ENCODE peak calls at places on chromosomes 1 and 21, in four cellular contexts. Z is tibial nerve; R is CD8-positive, alpha-beta memory T cell; J is fibroblast of lung. A is an unnamed sample.

GRCh38 chr1:109718495-109718894 is 6.4 kb downstream of the GSTM5 start:
- DNase-seq in R (no peak), J (no peak), Z (no peak), A (no peak)

GRCh38 chr1:209202826-209203439 is 380.6 kb upstream of the CAMK1G start:
- DNase-seq in R (no peak), J (peak), Z (no peak), A (no peak)

GRCh38 chr1:30879940-30880339 is 28.6 kb downstream of the SDC3 start:
- DNase-seq in J (no peak), Z (no peak), R (no peak), A (no peak)

GRCh38 chr1:183942933-183943693 is 94.4 kb downstream of the COLGALT2 start:
- DNase-seq in J (peak), R (no peak), Z (no peak), A (no peak)

GRCh38 chr1:114509596-114510234 is 1.3 kb downstream of the TRIM33 start:
- DNase-seq in R (no peak), Z (no peak), J (no peak), A (no peak)

GRCh38 chr1:39720094-39720999 is 18.3 kb upstream of the PPIE start:
- DNase-seq in R (peak), J (peak), Z (no peak), A (no peak)

GRCh38 chr1:166868639-166869038 is 7.4 kb downstream of the TADA1 start:
- DNase-seq in R (no peak), Z (no peak), J (no peak), A (no peak)

GRCh38 chr1:170162385-170163226 is 16.8 kb downstream of the NTMT2 start:
- DNase-seq in R (no peak), Z (peak), J (peak), A (no peak)

GRCh38 chr1:160115545-160116276 is at the start of gene ATP1A2:
- DNase-seq in R (no peak), Z (no peak), J (peak), A (no peak)

GRCh38 chr1:221987860-221988520 is 246.1 kb upstream of the DUSP10 start:
- DNase-seq in R (no peak), J (peak), Z (no peak), A (no peak)

GRCh38 chr1:232302376-232303049 is 327.4 kb downstream of the SIPA1L2 start:
- DNase-seq in Z (no peak), R (no peak), J (no peak), A (no peak)

GRCh38 chr1:70504821-70505193 is 93.7 kb downstream of the CTH start:
- DNase-seq in R (no peak), J (peak), Z (no peak), A (no peak)

GRCh38 chr1:223513309-223513708 is 120.1 kb downstream of the CCDC185 start:
- DNase-seq in R (no peak), Z (no peak), J (no peak), A (no peak)

GRCh38 chr1:217214551-217214950 is 416.3 kb downstream of the GPATCH2 start:
- DNase-seq in R (no peak), J (no peak), Z (no peak), A (no peak)

GRCh38 chr1:222880586-222880985 is 65.7 kb downstream of the DISP1 start:
- DNase-seq in R (no peak), J (peak), Z (no peak), A (no peak)

GRCh38 chr1:100028765-100029164 is 59.0 kb downstream of the SLC35A3 start:
- DNase-seq in J (no peak), Z (no peak), R (no peak), A (no peak)

GRCh38 chr1:117231748-117232373 is 21.1 kb upstream of the VTCN1 start:
- DNase-seq in J (no peak), Z (no peak), R (no peak), A (no peak)

GRCh38 chr1:12482999-12483398 is 135.0 kb downstream of the DHRS3 start:
- DNase-seq in Z (no peak), R (no peak), J (no peak), A (no peak)

GRCh38 chr1:194289569-194290266 is 1103.3 kb upstream of the B3GALT2 start:
- DNase-seq in R (peak), J (no peak), Z (no peak), A (no peak)

GRCh38 chr1:110880708-110881374 is 7.9 kb downstream of the CD53 start:
- DNase-seq in J (no peak), Z (no peak), R (peak), A (no peak)

GRCh38 chr1:207826557-207827487 is 75.0 kb downstream of the CD46 start:
- DNase-seq in R (no peak), J (peak), Z (no peak), A (no peak)

GRCh38 chr1:55505326-55505725 is 290.2 kb upstream of the USP24 start:
- DNase-seq in R (no peak), J (no peak), Z (no peak), A (no peak)

GRCh38 chr1:55507578-55507931 is 292.4 kb upstream of the USP24 start:
- DNase-seq in R (no peak), Z (no peak), J (no peak), A (no peak)

GRCh38 chr1:55503663-55504305 is 288.6 kb upstream of the USP24 start:
- DNase-seq in R (no peak), Z (no peak), J (peak), A (no peak)

GRCh38 chr1:55504306-55504706 is 289.1 kb upstream of the USP24 start:
- DNase-seq in J (peak), R (no peak), Z (no peak), A (no peak)

GRCh38 chr1:55506686-55507577 is 291.8 kb upstream of the USP24 start:
- DNase-seq in Z (no peak), J (peak), R (no peak), A (no peak)
- H3K27ac ChIP-seq in Z (no peak), J (peak), R (no peak), A (no peak)

GRCh38 chr1:3364983-3365382 is 89.5 kb upstream of the ARHGEF16 start:
- DNase-seq in R (no peak), J (no peak), Z (no peak), A (no peak)
- H3K27ac ChIP-seq in R (no peak), J (no peak), Z (no peak), A (no peak)

GRCh38 chr21:42632771-42633690 is 20.4 kb upstream of the PDE9A start:
- DNase-seq in J (no peak), Z (no peak), R (no peak), A (no peak)
- H3K27ac ChIP-seq in J (no peak), Z (no peak), R (no peak), A (no peak)

GRCh38 chr1:186496452-186496851 is 35.5 kb upstream of the PDC start:
- DNase-seq in J (no peak), R (no peak), Z (no peak), A (no peak)

GRCh38 chr1:186497651-186498050 is 36.7 kb upstream of the PDC start:
- DNase-seq in R (no peak), J (no peak), Z (no peak), A (no peak)

GRCh38 chr1:186499571-186499970 is 38.7 kb upstream of the PDC start:
- DNase-seq in J (no peak), R (no peak), Z (no peak), A (no peak)

GRCh38 chr1:186498695-186499389 is 37.9 kb upstream of the PDC start:
- DNase-seq in J (no peak), R (no peak), Z (no peak), A (no peak)

DNA sequence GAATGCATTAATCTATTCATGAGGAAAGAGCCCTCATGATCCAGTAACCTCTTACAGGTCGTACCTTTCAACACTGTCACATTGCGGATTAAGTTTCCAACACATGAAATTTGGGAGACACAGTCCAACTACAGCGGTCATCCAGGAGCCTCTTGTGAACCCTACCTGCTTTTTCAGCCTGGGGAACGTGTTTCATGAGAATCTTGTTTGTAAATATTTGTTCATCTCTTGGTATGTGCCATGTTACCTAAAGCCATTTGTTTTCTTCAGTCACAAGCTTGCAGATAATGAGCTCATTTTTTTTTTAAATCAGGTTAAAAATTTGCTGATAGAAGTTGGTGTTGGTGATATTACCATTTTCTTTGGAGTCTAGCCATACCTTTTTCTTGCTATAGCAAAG is 37.2 kb upstream of the PDC start:
- DNase-seq in Z (no peak), J (no peak), R (no peak), A (no peak)
- H3K27ac ChIP-seq in Z (no peak), J (no peak), R (no peak), A (no peak)

GRCh38 chr21:33293136-33293535 is 27.0 kb downstream of the IL10RB start:
- DNase-seq in J (no peak), Z (no peak), R (no peak), A (no peak)

GRCh38 chr21:33291686-33292085 is 25.5 kb downstream of the IL10RB start:
- DNase-seq in R (no peak), J (no peak), Z (no peak), A (no peak)

GRCh38 chr21:33296156-33296555 is 28.6 kb upstream of the IFNAR1 start:
- DNase-seq in R (no peak), J (no peak), Z (no peak), A (no peak)

GRCh38 chr21:33292724-33293123 is 26.6 kb downstream of the IL10RB start:
- DNase-seq in R (no peak), J (no peak), Z (no peak), A (no peak)

GRCh38 chr21:33293811-33294216 is 27.6 kb downstream of the IL10RB start:
- DNase-seq in R (peak), J (no peak), Z (no peak), A (no peak)
- H3K27ac ChIP-seq in R (no peak), J (no peak), Z (no peak), A (no peak)

DNA sequence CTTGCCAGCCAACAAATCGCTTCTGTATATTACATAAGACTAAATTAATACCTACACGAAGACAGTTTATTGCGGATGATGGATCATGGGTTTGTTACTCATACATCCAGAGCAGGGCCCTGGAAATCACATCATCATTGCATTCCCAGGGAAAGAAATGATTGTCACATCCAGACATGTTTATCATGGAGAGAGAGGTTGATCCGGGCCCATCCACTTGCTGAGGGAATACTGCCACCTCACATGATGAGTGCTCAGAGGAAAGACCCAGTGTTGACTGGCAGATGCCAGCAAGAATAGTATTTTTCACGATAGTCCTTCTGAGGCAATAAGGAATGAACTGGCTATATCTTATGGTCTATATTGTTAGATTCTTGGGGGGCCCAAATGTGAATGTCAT is 282.6 kb downstream of the NUF2 start:
- DNase-seq in Z (no peak), R (no peak), J (no peak), A (no peak)
- H3K27ac ChIP-seq in Z (no peak), R (no peak), J (no peak), A (no peak)

GRCh38 chr1:174990382-174990999 is 9.3 kb upstream of the CACYBP start:
- DNase-seq in Z (no peak), R (peak), J (peak), A (no peak)

GRCh38 chr1:174988986-174989385 is 10.8 kb upstream of the CACYBP start:
- DNase-seq in J (no peak), Z (no peak), R (no peak), A (no peak)

GRCh38 chr1:174991473-174991872 is 8.3 kb upstream of the CACYBP start:
- DNase-seq in J (no peak), R (no peak), Z (no peak), A (no peak)

GRCh38 chr1:174988539-174988938 is 11.2 kb upstream of the CACYBP start:
- DNase-seq in J (no peak), R (no peak), Z (no peak), A (no peak)

GRCh38 chr1:174989540-174990181 is 10.1 kb upstream of the CACYBP start:
- DNase-seq in Z (peak), R (no peak), J (no peak), A (no peak)
- H3K27ac ChIP-seq in Z (peak), R (no peak), J (peak), A (no peak)

GRCh38 chr1:225872075-225872430 is 10.1 kb downstream of the TMEM63A start:
- DNase-seq in Z (no peak), R (no peak), J (no peak), A (no peak)
- H3K27ac ChIP-seq in Z (no peak), R (no peak), J (no peak), A (peak)

GRCh38 chr1:182029002-182029378 is 32.5 kb downstream of the ZNF648 start:
- DNase-seq in R (no peak), Z (no peak), J (no peak), A (no peak)
- H3K27ac ChIP-seq in R (peak), Z (peak), J (no peak), A (peak)

GRCh38 chr1:14761754-14762153 is 163.3 kb downstream of the KAZN start:
- DNase-seq in J (no peak), Z (no peak), R (no peak), A (no peak)
- H3K27ac ChIP-seq in J (no peak), Z (no peak), R (no peak), A (no peak)